ENCODE peak calls at places on chromosomes 12 and 14, in seven cellular contexts. S is astrocyte of the hippocampus, E is NCI-H510A treated with DMSO at 0.1 percent for 48 hours, L is glutamatergic neuron, V is NCI-H1092 treated with DMSO at 0.1 percent for 48 hours, M is EL, D is ureter. Q is an unnamed sample.

GRCh38 chr12:49369723-49370145 is 2.5 kb downstream of the SPATS2 start:
- DNase-seq in S (peak), E (peak), L (peak), V (no peak), M (peak), D (no peak), Q (no peak)

GRCh38 chr14:24060984-24061913 is 9.4 kb downstream of the CARMIL3 start:
- DNase-seq in S (no peak), E (no peak), L (no peak), V (no peak), M (no peak), D (no peak), Q (no peak)

GRCh38 chr12:52205584-52206308 is 13.9 kb upstream of the KRT80 start:
- DNase-seq in S (no peak), E (no peak), L (no peak), V (no peak), M (no peak), D (no peak), Q (no peak)

GRCh38 chr14:70908918-70909641 is 1.8 kb downstream of the PCNX1 start:
- DNase-seq in S (no peak), E (no peak), L (no peak), V (no peak), M (no peak), D (no peak), Q (no peak)

GRCh38 chr14:98028156-98028555 is 1231.0 kb downstream of the VRK1 start:
- DNase-seq in S (peak), E (no peak), L (no peak), V (no peak), M (no peak), D (no peak), Q (no peak)

GRCh38 chr12:57460457-57461325 is 1.1 kb downstream of the GLI1 start:
- DNase-seq in S (peak), E (no peak), L (peak), V (no peak), M (no peak), D (no peak), Q (no peak)

GRCh38 chr12:58470266-58471010 is 449.9 kb downstream of the LRIG3 start:
- DNase-seq in S (no peak), E (no peak), L (no peak), V (no peak), M (no peak), D (no peak), Q (no peak)

GRCh38 chr12:53299101-53299453 is 418 bp upstream of the MYG1 start:
- DNase-seq in S (peak), E (no peak), L (no peak), V (no peak), M (peak), D (no peak), Q (no peak)